ENCODE peak calls at places on chromosomes 4 and X, in ten cellular contexts. One of them, this sample, is unnamed.
A peak's percentile ranks its signal among the peaks of the same experiment; 100 is the strongest.

GRCh38 chr4:94743838-94744237 is 13.9 kb upstream of the BMPR1B start:
- DNase-seq in GM12891: no peak
- DNase-seq in germinal center: no peak
- DNase-seq in cerebellum: no peak
- DNase-seq in T-helper 17 cell: no peak
- DNase-seq in ELR: no peak
- DNase-seq in HCT116: no peak
- DNase-seq in GF-D8: no peak
- DNase-seq in activated effector memory CD4-positive, alpha-beta T cell treated with anti-CD3 and anti-CD28 coated beads, Interleukin-2, amount 50 U/mL, for 16 hours: no peak
- DNase-seq in NCI-H2029 treated with DMSO at 0.1 percent for 48 hours: no peak
- DNase-seq in this sample: no peak

GRCh38 chr4:244471-244870 is 60.8 kb downstream of the ZNF732 start:
- DNase-seq in GM12891: no peak
- DNase-seq in germinal center: peak; percentile 6
- DNase-seq in cerebellum: peak; percentile 19
- DNase-seq in T-helper 17 cell: no peak
- DNase-seq in ELR: peak; percentile 31
- DNase-seq in HCT116: peak; percentile 12
- DNase-seq in GF-D8: peak; percentile 5
- DNase-seq in activated effector memory CD4-positive, alpha-beta T cell treated with anti-CD3 and anti-CD28 coated beads, Interleukin-2, amount 50 U/mL, for 16 hours: peak; percentile 76
- DNase-seq in NCI-H2029 treated with DMSO at 0.1 percent for 48 hours: peak; percentile 7
- DNase-seq in this sample: peak; percentile 49

GRCh38 chr4:65391814-65392213 is 278.5 kb downstream of the EPHA5 start:
- DNase-seq in GM12891: no peak
- DNase-seq in germinal center: no peak
- DNase-seq in cerebellum: no peak
- DNase-seq in T-helper 17 cell: no peak
- DNase-seq in ELR: no peak
- DNase-seq in HCT116: no peak
- DNase-seq in GF-D8: no peak
- DNase-seq in activated effector memory CD4-positive, alpha-beta T cell treated with anti-CD3 and anti-CD28 coated beads, Interleukin-2, amount 50 U/mL, for 16 hours: no peak
- DNase-seq in NCI-H2029 treated with DMSO at 0.1 percent for 48 hours: no peak
- DNase-seq in this sample: no peak

GRCh38 chr4:157999723-158000122 is 173.1 kb downstream of the GASK1B start:
- DNase-seq in GM12891: no peak
- DNase-seq in germinal center: no peak
- DNase-seq in cerebellum: no peak
- DNase-seq in T-helper 17 cell: no peak
- DNase-seq in ELR: no peak
- DNase-seq in HCT116: no peak
- DNase-seq in GF-D8: no peak
- DNase-seq in activated effector memory CD4-positive, alpha-beta T cell treated with anti-CD3 and anti-CD28 coated beads, Interleukin-2, amount 50 U/mL, for 16 hours: no peak
- DNase-seq in NCI-H2029 treated with DMSO at 0.1 percent for 48 hours: no peak
- DNase-seq in this sample: no peak

GRCh38 chr4:80492761-80493160 is 157.2 kb downstream of the CFAP299 start:
- DNase-seq in GM12891: no peak
- DNase-seq in germinal center: no peak
- DNase-seq in cerebellum: no peak
- DNase-seq in T-helper 17 cell: peak; percentile 11
- DNase-seq in ELR: no peak
- DNase-seq in HCT116: no peak
- DNase-seq in GF-D8: no peak
- DNase-seq in activated effector memory CD4-positive, alpha-beta T cell treated with anti-CD3 and anti-CD28 coated beads, Interleukin-2, amount 50 U/mL, for 16 hours: peak; percentile 69
- DNase-seq in NCI-H2029 treated with DMSO at 0.1 percent for 48 hours: no peak
- DNase-seq in this sample: no peak

GRCh38 chrX:47483310-47484268 is 567 bp upstream of the ZNF41 start:
- DNase-seq in GM12891: no peak
- DNase-seq in germinal center: no peak
- DNase-seq in cerebellum: peak; percentile 7
- DNase-seq in T-helper 17 cell: no peak
- DNase-seq in ELR: peak; percentile 58
- DNase-seq in HCT116: no peak
- DNase-seq in GF-D8: no peak
- DNase-seq in activated effector memory CD4-positive, alpha-beta T cell treated with anti-CD3 and anti-CD28 coated beads, Interleukin-2, amount 50 U/mL, for 16 hours: no peak
- DNase-seq in NCI-H2029 treated with DMSO at 0.1 percent for 48 hours: no peak
- DNase-seq in this sample: peak; percentile 38

GRCh38 chr4:24643774-24644520 is 59.6 kb upstream of the DHX15 start:
- DNase-seq in GM12891: no peak
- DNase-seq in germinal center: no peak
- DNase-seq in cerebellum: no peak
- DNase-seq in T-helper 17 cell: no peak
- DNase-seq in ELR: no peak
- DNase-seq in HCT116: no peak
- DNase-seq in GF-D8: no peak
- DNase-seq in activated effector memory CD4-positive, alpha-beta T cell treated with anti-CD3 and anti-CD28 coated beads, Interleukin-2, amount 50 U/mL, for 16 hours: no peak
- DNase-seq in NCI-H2029 treated with DMSO at 0.1 percent for 48 hours: no peak
- DNase-seq in this sample: peak; percentile 41

GRCh38 chr4:72629540-72629939 is 60.5 kb upstream of the ADAMTS3 start:
- DNase-seq in GM12891: no peak
- DNase-seq in germinal center: no peak
- DNase-seq in cerebellum: no peak
- DNase-seq in T-helper 17 cell: no peak
- DNase-seq in ELR: peak; percentile 57
- DNase-seq in HCT116: no peak
- DNase-seq in GF-D8: no peak
- DNase-seq in activated effector memory CD4-positive, alpha-beta T cell treated with anti-CD3 and anti-CD28 coated beads, Interleukin-2, amount 50 U/mL, for 16 hours: no peak
- DNase-seq in NCI-H2029 treated with DMSO at 0.1 percent for 48 hours: no peak
- DNase-seq in this sample: no peak

GRCh38 chrX:120021927-120022326 is 55.6 kb downstream of the RHOXF2B start:
- DNase-seq in GM12891: no peak
- DNase-seq in germinal center: no peak
- DNase-seq in cerebellum: no peak
- DNase-seq in T-helper 17 cell: no peak
- DNase-seq in ELR: no peak
- DNase-seq in HCT116: no peak
- DNase-seq in GF-D8: peak; percentile 90
- DNase-seq in activated effector memory CD4-positive, alpha-beta T cell treated with anti-CD3 and anti-CD28 coated beads, Interleukin-2, amount 50 U/mL, for 16 hours: no peak
- DNase-seq in NCI-H2029 treated with DMSO at 0.1 percent for 48 hours: no peak
- DNase-seq in this sample: peak; percentile 43

GRCh38 chrX:44422631-44423030 is 79.2 kb upstream of the EFHC2 start:
- DNase-seq in GM12891: no peak
- DNase-seq in germinal center: no peak
- DNase-seq in cerebellum: no peak
- DNase-seq in T-helper 17 cell: no peak
- DNase-seq in ELR: peak; percentile 47
- DNase-seq in HCT116: no peak
- DNase-seq in GF-D8: no peak
- DNase-seq in activated effector memory CD4-positive, alpha-beta T cell treated with anti-CD3 and anti-CD28 coated beads, Interleukin-2, amount 50 U/mL, for 16 hours: no peak
- DNase-seq in NCI-H2029 treated with DMSO at 0.1 percent for 48 hours: no peak
- DNase-seq in this sample: no peak

GRCh38 chrX:38358274-38358673 is 5.9 kb downstream of the OTC start:
- DNase-seq in GM12891: no peak
- DNase-seq in germinal center: no peak
- DNase-seq in cerebellum: no peak
- DNase-seq in T-helper 17 cell: no peak
- DNase-seq in ELR: no peak
- DNase-seq in HCT116: no peak
- DNase-seq in GF-D8: no peak
- DNase-seq in activated effector memory CD4-positive, alpha-beta T cell treated with anti-CD3 and anti-CD28 coated beads, Interleukin-2, amount 50 U/mL, for 16 hours: no peak
- DNase-seq in NCI-H2029 treated with DMSO at 0.1 percent for 48 hours: no peak
- DNase-seq in this sample: no peak

GRCh38 chr4:141524116-141524515 is 112.3 kb upstream of the IL15 start:
- DNase-seq in GM12891: no peak
- DNase-seq in germinal center: no peak
- DNase-seq in cerebellum: no peak
- DNase-seq in T-helper 17 cell: no peak
- DNase-seq in ELR: peak; percentile 15
- DNase-seq in HCT116: no peak
- DNase-seq in GF-D8: no peak
- DNase-seq in activated effector memory CD4-positive, alpha-beta T cell treated with anti-CD3 and anti-CD28 coated beads, Interleukin-2, amount 50 U/mL, for 16 hours: no peak
- DNase-seq in NCI-H2029 treated with DMSO at 0.1 percent for 48 hours: no peak
- DNase-seq in this sample: no peak

GRCh38 chrX:49282647-49283011 is 13.0 kb downstream of the PPP1R3F start:
- DNase-seq in GM12891: no peak
- DNase-seq in germinal center: no peak
- DNase-seq in cerebellum: peak; percentile 50
- DNase-seq in T-helper 17 cell: no peak
- DNase-seq in ELR: peak; percentile 20
- DNase-seq in HCT116: peak; percentile 13
- DNase-seq in GF-D8: no peak
- DNase-seq in activated effector memory CD4-positive, alpha-beta T cell treated with anti-CD3 and anti-CD28 coated beads, Interleukin-2, amount 50 U/mL, for 16 hours: no peak
- DNase-seq in NCI-H2029 treated with DMSO at 0.1 percent for 48 hours: no peak
- DNase-seq in this sample: no peak

GRCh38 chrX:46044486-46044885 is 500.7 kb downstream of the ZNF674 start:
- DNase-seq in GM12891: no peak
- DNase-seq in germinal center: no peak
- DNase-seq in cerebellum: no peak
- DNase-seq in T-helper 17 cell: no peak
- DNase-seq in ELR: no peak
- DNase-seq in HCT116: no peak
- DNase-seq in GF-D8: no peak
- DNase-seq in activated effector memory CD4-positive, alpha-beta T cell treated with anti-CD3 and anti-CD28 coated beads, Interleukin-2, amount 50 U/mL, for 16 hours: no peak
- DNase-seq in NCI-H2029 treated with DMSO at 0.1 percent for 48 hours: no peak
- DNase-seq in this sample: no peak

GRCh38 chrX:137081239-137081638 is 47.4 kb upstream of the GPR101 start:
- DNase-seq in GM12891: no peak
- DNase-seq in germinal center: no peak
- DNase-seq in cerebellum: no peak
- DNase-seq in T-helper 17 cell: no peak
- DNase-seq in ELR: no peak
- DNase-seq in HCT116: no peak
- DNase-seq in GF-D8: no peak
- DNase-seq in activated effector memory CD4-positive, alpha-beta T cell treated with anti-CD3 and anti-CD28 coated beads, Interleukin-2, amount 50 U/mL, for 16 hours: no peak
- DNase-seq in NCI-H2029 treated with DMSO at 0.1 percent for 48 hours: no peak
- DNase-seq in this sample: no peak

GRCh38 chrX:144040793-144041192 is 156.9 kb downstream of the UBE2NL start:
- DNase-seq in GM12891: no peak
- DNase-seq in germinal center: no peak
- DNase-seq in cerebellum: no peak
- DNase-seq in T-helper 17 cell: no peak
- DNase-seq in ELR: no peak
- DNase-seq in HCT116: no peak
- DNase-seq in GF-D8: no peak
- DNase-seq in activated effector memory CD4-positive, alpha-beta T cell treated with anti-CD3 and anti-CD28 coated beads, Interleukin-2, amount 50 U/mL, for 16 hours: no peak
- DNase-seq in NCI-H2029 treated with DMSO at 0.1 percent for 48 hours: no peak
- DNase-seq in this sample: no peak

GRCh38 chrX:120450163-120450562 is 18.9 kb downstream of the LAMP2 start:
- DNase-seq in GM12891: no peak
- DNase-seq in germinal center: no peak
- DNase-seq in cerebellum: no peak
- DNase-seq in T-helper 17 cell: no peak
- DNase-seq in ELR: peak; percentile 9
- DNase-seq in HCT116: no peak
- DNase-seq in GF-D8: no peak
- DNase-seq in activated effector memory CD4-positive, alpha-beta T cell treated with anti-CD3 and anti-CD28 coated beads, Interleukin-2, amount 50 U/mL, for 16 hours: no peak
- DNase-seq in NCI-H2029 treated with DMSO at 0.1 percent for 48 hours: no peak
- DNase-seq in this sample: peak; percentile 66

GRCh38 chr4:141898336-141898735 is 262.0 kb downstream of the IL15 start:
- DNase-seq in GM12891: no peak
- DNase-seq in germinal center: no peak
- DNase-seq in cerebellum: no peak
- DNase-seq in T-helper 17 cell: no peak
- DNase-seq in ELR: no peak
- DNase-seq in HCT116: no peak
- DNase-seq in GF-D8: no peak
- DNase-seq in activated effector memory CD4-positive, alpha-beta T cell treated with anti-CD3 and anti-CD28 coated beads, Interleukin-2, amount 50 U/mL, for 16 hours: no peak
- DNase-seq in NCI-H2029 treated with DMSO at 0.1 percent for 48 hours: no peak
- DNase-seq in this sample: peak; percentile 7

GRCh38 chrX:2504706-2505332 is 4.0 kb upstream of the DHRSX start:
- DNase-seq in GM12891: no peak
- DNase-seq in germinal center: no peak
- DNase-seq in cerebellum: no peak
- DNase-seq in T-helper 17 cell: no peak
- DNase-seq in ELR: no peak
- DNase-seq in HCT116: no peak
- DNase-seq in GF-D8: no peak
- DNase-seq in activated effector memory CD4-positive, alpha-beta T cell treated with anti-CD3 and anti-CD28 coated beads, Interleukin-2, amount 50 U/mL, for 16 hours: peak; percentile 53
- DNase-seq in NCI-H2029 treated with DMSO at 0.1 percent for 48 hours: no peak
- DNase-seq in this sample: no peak

GRCh38 chr4:39032218-39033085 is at the start of gene TMEM156:
- DNase-seq in GM12891: no peak
- DNase-seq in germinal center: peak; percentile 55
- DNase-seq in cerebellum: no peak
- DNase-seq in T-helper 17 cell: no peak
- DNase-seq in ELR: peak; percentile 88
- DNase-seq in HCT116: no peak
- DNase-seq in GF-D8: peak; percentile 82
- DNase-seq in activated effector memory CD4-positive, alpha-beta T cell treated with anti-CD3 and anti-CD28 coated beads, Interleukin-2, amount 50 U/mL, for 16 hours: peak; percentile 72
- DNase-seq in NCI-H2029 treated with DMSO at 0.1 percent for 48 hours: peak; percentile 13
- DNase-seq in this sample: peak; percentile 87

GRCh38 chrX:41335590-41336331 is 1.8 kb downstream of the DDX3X start:
- DNase-seq in GM12891: no peak
- DNase-seq in germinal center: no peak
- DNase-seq in cerebellum: no peak
- DNase-seq in T-helper 17 cell: no peak
- DNase-seq in ELR: peak; percentile 60
- DNase-seq in HCT116: no peak
- DNase-seq in GF-D8: no peak
- DNase-seq in activated effector memory CD4-positive, alpha-beta T cell treated with anti-CD3 and anti-CD28 coated beads, Interleukin-2, amount 50 U/mL, for 16 hours: no peak
- DNase-seq in NCI-H2029 treated with DMSO at 0.1 percent for 48 hours: no peak
- DNase-seq in this sample: no peak

GRCh38 chrX:56765816-56766553 is 36.9 kb downstream of the NBDY start:
- DNase-seq in GM12891: no peak
- DNase-seq in germinal center: no peak
- DNase-seq in cerebellum: no peak
- DNase-seq in T-helper 17 cell: no peak
- DNase-seq in ELR: no peak
- DNase-seq in HCT116: no peak
- DNase-seq in GF-D8: no peak
- DNase-seq in activated effector memory CD4-positive, alpha-beta T cell treated with anti-CD3 and anti-CD28 coated beads, Interleukin-2, amount 50 U/mL, for 16 hours: peak; percentile 24
- DNase-seq in NCI-H2029 treated with DMSO at 0.1 percent for 48 hours: no peak
- DNase-seq in this sample: no peak

GRCh38 chr4:118790544-118790943 is 45.4 kb downstream of the SEC24D start:
- DNase-seq in GM12891: no peak
- DNase-seq in germinal center: no peak
- DNase-seq in cerebellum: no peak
- DNase-seq in T-helper 17 cell: no peak
- DNase-seq in ELR: no peak
- DNase-seq in HCT116: no peak
- DNase-seq in GF-D8: no peak
- DNase-seq in activated effector memory CD4-positive, alpha-beta T cell treated with anti-CD3 and anti-CD28 coated beads, Interleukin-2, amount 50 U/mL, for 16 hours: no peak
- DNase-seq in NCI-H2029 treated with DMSO at 0.1 percent for 48 hours: no peak
- DNase-seq in this sample: no peak

GRCh38 chrX:113370001-113370400 is 529.4 kb upstream of the AMOT start:
- DNase-seq in GM12891: no peak
- DNase-seq in germinal center: no peak
- DNase-seq in cerebellum: no peak
- DNase-seq in T-helper 17 cell: no peak
- DNase-seq in ELR: no peak
- DNase-seq in HCT116: no peak
- DNase-seq in GF-D8: no peak
- DNase-seq in activated effector memory CD4-positive, alpha-beta T cell treated with anti-CD3 and anti-CD28 coated beads, Interleukin-2, amount 50 U/mL, for 16 hours: no peak
- DNase-seq in NCI-H2029 treated with DMSO at 0.1 percent for 48 hours: no peak
- DNase-seq in this sample: no peak

GRCh38 chr4:48297447-48297846 is 27.8 kb upstream of the TEC start:
- DNase-seq in GM12891: no peak
- DNase-seq in germinal center: no peak
- DNase-seq in cerebellum: no peak
- DNase-seq in T-helper 17 cell: no peak
- DNase-seq in ELR: no peak
- DNase-seq in HCT116: no peak
- DNase-seq in GF-D8: no peak
- DNase-seq in activated effector memory CD4-positive, alpha-beta T cell treated with anti-CD3 and anti-CD28 coated beads, Interleukin-2, amount 50 U/mL, for 16 hours: no peak
- DNase-seq in NCI-H2029 treated with DMSO at 0.1 percent for 48 hours: no peak
- DNase-seq in this sample: no peak

GRCh38 chr4:183249854-183250253 is 70.2 kb downstream of the CLDN22 start:
- DNase-seq in GM12891: no peak
- DNase-seq in germinal center: no peak
- DNase-seq in cerebellum: no peak
- DNase-seq in T-helper 17 cell: no peak
- DNase-seq in ELR: peak; percentile 47
- DNase-seq in HCT116: no peak
- DNase-seq in GF-D8: no peak
- DNase-seq in activated effector memory CD4-positive, alpha-beta T cell treated with anti-CD3 and anti-CD28 coated beads, Interleukin-2, amount 50 U/mL, for 16 hours: no peak
- DNase-seq in NCI-H2029 treated with DMSO at 0.1 percent for 48 hours: no peak
- DNase-seq in this sample: peak; percentile 67

GRCh38 chrX:11129546-11129945 is 18.4 kb downstream of the HCCS start:
- DNase-seq in GM12891: no peak
- DNase-seq in germinal center: no peak
- DNase-seq in cerebellum: no peak
- DNase-seq in T-helper 17 cell: no peak
- DNase-seq in ELR: no peak
- DNase-seq in HCT116: no peak
- DNase-seq in GF-D8: no peak
- DNase-seq in activated effector memory CD4-positive, alpha-beta T cell treated with anti-CD3 and anti-CD28 coated beads, Interleukin-2, amount 50 U/mL, for 16 hours: no peak
- DNase-seq in NCI-H2029 treated with DMSO at 0.1 percent for 48 hours: no peak
- DNase-seq in this sample: no peak